ENCODE peak calls at places on chromosomes 3 and 15, in nine cellular contexts. One of them, this sample, is unnamed.

GRCh38 chr3:158570999-158571702 is at the start of gene MLF1:
- DNase-seq in hepatocyte: peak
- DNase-seq in GM23338: peak
- DNase-seq in GM23248: peak
- DNase-seq in HCT116: peak
- DNase-seq in neural progenitor cell: peak
- DNase-seq in PC-3: peak
- DNase-seq in MM.1S: peak
- DNase-seq in SK-N-SH: peak
- DNase-seq in this sample: no peak

GRCh38 chr3:66365023-66365581 is 135.7 kb downstream of the LRIG1 start:
- DNase-seq in hepatocyte: no peak
- DNase-seq in GM23338: no peak
- DNase-seq in GM23248: no peak
- DNase-seq in HCT116: no peak
- DNase-seq in neural progenitor cell: no peak
- DNase-seq in PC-3: no peak
- DNase-seq in MM.1S: no peak
- DNase-seq in SK-N-SH: no peak
- DNase-seq in this sample: no peak

GRCh38 chr3:1275495-1275894 is 182.7 kb downstream of the CNTN6 start:
- DNase-seq in hepatocyte: peak
- DNase-seq in GM23338: peak
- DNase-seq in GM23248: peak
- DNase-seq in HCT116: no peak
- DNase-seq in neural progenitor cell: peak
- DNase-seq in PC-3: no peak
- DNase-seq in MM.1S: peak
- DNase-seq in SK-N-SH: no peak
- DNase-seq in this sample: peak

GRCh38 chr3:126956361-126956760 is 26.6 kb upstream of the PLXNA1 start:
- DNase-seq in hepatocyte: no peak
- DNase-seq in GM23338: no peak
- DNase-seq in GM23248: no peak
- DNase-seq in HCT116: no peak
- DNase-seq in neural progenitor cell: no peak
- DNase-seq in PC-3: no peak
- DNase-seq in MM.1S: no peak
- DNase-seq in SK-N-SH: no peak
- DNase-seq in this sample: peak

GRCh38 chr3:58667229-58667628 is 655 bp upstream of the FAM3D start:
- DNase-seq in hepatocyte: no peak
- DNase-seq in GM23338: no peak
- DNase-seq in GM23248: no peak
- DNase-seq in HCT116: no peak
- DNase-seq in neural progenitor cell: no peak
- DNase-seq in PC-3: no peak
- DNase-seq in MM.1S: no peak
- DNase-seq in SK-N-SH: no peak
- DNase-seq in this sample: no peak

GRCh38 chr15:95459288-95459687 is 871.2 kb upstream of the NR2F2 start:
- DNase-seq in hepatocyte: no peak
- DNase-seq in GM23338: no peak
- DNase-seq in GM23248: peak
- DNase-seq in HCT116: no peak
- DNase-seq in neural progenitor cell: no peak
- DNase-seq in PC-3: peak
- DNase-seq in MM.1S: no peak
- DNase-seq in SK-N-SH: no peak
- DNase-seq in this sample: no peak

GRCh38 chr3:12947504-12948369 is 106.4 kb upstream of the RPL32 start:
- DNase-seq in hepatocyte: peak
- DNase-seq in GM23338: peak
- DNase-seq in GM23248: peak
- DNase-seq in HCT116: no peak
- DNase-seq in neural progenitor cell: no peak
- DNase-seq in PC-3: peak
- DNase-seq in MM.1S: no peak
- DNase-seq in SK-N-SH: no peak
- DNase-seq in this sample: no peak

GRCh38 chr3:135736740-135737139 is 228.8 kb upstream of the PPP2R3A start:
- DNase-seq in hepatocyte: no peak
- DNase-seq in GM23338: peak
- DNase-seq in GM23248: peak
- DNase-seq in HCT116: peak
- DNase-seq in neural progenitor cell: peak
- DNase-seq in PC-3: peak
- DNase-seq in MM.1S: peak
- DNase-seq in SK-N-SH: no peak
- DNase-seq in this sample: peak

GRCh38 chr15:33013827-33014445 is 180.6 kb downstream of the FMN1 start:
- DNase-seq in hepatocyte: no peak
- DNase-seq in GM23338: no peak
- DNase-seq in GM23248: peak
- DNase-seq in HCT116: peak
- DNase-seq in neural progenitor cell: no peak
- DNase-seq in PC-3: peak
- DNase-seq in MM.1S: no peak
- DNase-seq in SK-N-SH: no peak
- DNase-seq in this sample: no peak

GRCh38 chr3:152835311-152836102 is 576 bp downstream of the P2RY1 start:
- DNase-seq in hepatocyte: peak
- DNase-seq in GM23338: peak
- DNase-seq in GM23248: peak
- DNase-seq in HCT116: no peak
- DNase-seq in neural progenitor cell: peak
- DNase-seq in PC-3: peak
- DNase-seq in MM.1S: peak
- DNase-seq in SK-N-SH: peak
- DNase-seq in this sample: no peak

GRCh38 chr15:27238209-27238608 is 267.2 kb downstream of the GABRG3 start:
- DNase-seq in hepatocyte: no peak
- DNase-seq in GM23338: peak
- DNase-seq in GM23248: no peak
- DNase-seq in HCT116: no peak
- DNase-seq in neural progenitor cell: peak
- DNase-seq in PC-3: no peak
- DNase-seq in MM.1S: no peak
- DNase-seq in SK-N-SH: no peak
- DNase-seq in this sample: no peak

GRCh38 chr3:129606522-129607390 is at the start of gene PLXND1:
- DNase-seq in hepatocyte: peak
- DNase-seq in GM23338: peak
- DNase-seq in GM23248: peak
- DNase-seq in HCT116: no peak
- DNase-seq in neural progenitor cell: peak
- DNase-seq in PC-3: peak
- DNase-seq in MM.1S: peak
- DNase-seq in SK-N-SH: peak
- DNase-seq in this sample: no peak

GRCh38 chr3:42226470-42227425 is 39.2 kb downstream of the CCK start:
- DNase-seq in hepatocyte: no peak
- DNase-seq in GM23338: peak
- DNase-seq in GM23248: peak
- DNase-seq in HCT116: no peak
- DNase-seq in neural progenitor cell: no peak
- DNase-seq in PC-3: no peak
- DNase-seq in MM.1S: no peak
- DNase-seq in SK-N-SH: no peak
- DNase-seq in this sample: peak

GRCh38 chr15:86854186-86854585 is 774.5 kb downstream of the AGBL1 start:
- DNase-seq in hepatocyte: no peak
- DNase-seq in GM23338: no peak
- DNase-seq in GM23248: no peak
- DNase-seq in HCT116: no peak
- DNase-seq in neural progenitor cell: no peak
- DNase-seq in PC-3: no peak
- DNase-seq in MM.1S: no peak
- DNase-seq in SK-N-SH: no peak
- DNase-seq in this sample: no peak

GRCh38 chr3:47035645-47036044 is 56.2 kb downstream of the NBEAL2 start:
- DNase-seq in hepatocyte: no peak
- DNase-seq in GM23338: no peak
- DNase-seq in GM23248: no peak
- DNase-seq in HCT116: no peak
- DNase-seq in neural progenitor cell: no peak
- DNase-seq in PC-3: no peak
- DNase-seq in MM.1S: no peak
- DNase-seq in SK-N-SH: no peak
- DNase-seq in this sample: no peak

GRCh38 chr15:74203914-74204431 is 1.4 kb upstream of the STRA6 start:
- DNase-seq in hepatocyte: peak
- DNase-seq in GM23338: peak
- DNase-seq in GM23248: peak
- DNase-seq in HCT116: no peak
- DNase-seq in neural progenitor cell: peak
- DNase-seq in PC-3: no peak
- DNase-seq in MM.1S: no peak
- DNase-seq in SK-N-SH: peak
- DNase-seq in this sample: no peak

GRCh38 chr3:196192036-196193001 is 18.9 kb downstream of the ZDHHC19 start:
- DNase-seq in hepatocyte: no peak
- DNase-seq in GM23338: peak
- DNase-seq in GM23248: no peak
- DNase-seq in HCT116: no peak
- DNase-seq in neural progenitor cell: no peak
- DNase-seq in PC-3: no peak
- DNase-seq in MM.1S: no peak
- DNase-seq in SK-N-SH: peak
- DNase-seq in this sample: peak

GRCh38 chr15:96381463-96381862 is 51.0 kb downstream of the NR2F2 start:
- DNase-seq in hepatocyte: no peak
- DNase-seq in GM23338: no peak
- DNase-seq in GM23248: no peak
- DNase-seq in HCT116: no peak
- DNase-seq in neural progenitor cell: no peak
- DNase-seq in PC-3: no peak
- DNase-seq in MM.1S: no peak
- DNase-seq in SK-N-SH: no peak
- DNase-seq in this sample: no peak

GRCh38 chr3:69712933-69713332 is 26.3 kb upstream of the MITF start:
- DNase-seq in hepatocyte: no peak
- DNase-seq in GM23338: no peak
- DNase-seq in GM23248: no peak
- DNase-seq in HCT116: no peak
- DNase-seq in neural progenitor cell: no peak
- DNase-seq in PC-3: no peak
- DNase-seq in MM.1S: no peak
- DNase-seq in SK-N-SH: no peak
- DNase-seq in this sample: no peak

GRCh38 chr3:120689395-120689794 is 7.4 kb upstream of the HGD start:
- DNase-seq in hepatocyte: no peak
- DNase-seq in GM23338: no peak
- DNase-seq in GM23248: no peak
- DNase-seq in HCT116: no peak
- DNase-seq in neural progenitor cell: no peak
- DNase-seq in PC-3: no peak
- DNase-seq in MM.1S: no peak
- DNase-seq in SK-N-SH: no peak
- DNase-seq in this sample: no peak

GRCh38 chr3:120684896-120685295 is 2.9 kb upstream of the HGD start:
- DNase-seq in hepatocyte: no peak
- DNase-seq in GM23338: no peak
- DNase-seq in GM23248: no peak
- DNase-seq in HCT116: no peak
- DNase-seq in neural progenitor cell: no peak
- DNase-seq in PC-3: no peak
- DNase-seq in MM.1S: no peak
- DNase-seq in SK-N-SH: no peak
- DNase-seq in this sample: no peak

GRCh38 chr3:120683671-120684301 is 1.7 kb upstream of the HGD start:
- DNase-seq in hepatocyte: no peak
- DNase-seq in GM23338: no peak
- DNase-seq in GM23248: no peak
- DNase-seq in HCT116: no peak
- DNase-seq in neural progenitor cell: no peak
- DNase-seq in PC-3: peak
- DNase-seq in MM.1S: no peak
- DNase-seq in SK-N-SH: no peak
- DNase-seq in this sample: no peak

GRCh38 chr3:120685411-120685810 is 3.4 kb upstream of the HGD start:
- DNase-seq in hepatocyte: no peak
- DNase-seq in GM23338: no peak
- DNase-seq in GM23248: no peak
- DNase-seq in HCT116: no peak
- DNase-seq in neural progenitor cell: no peak
- DNase-seq in PC-3: no peak
- DNase-seq in MM.1S: no peak
- DNase-seq in SK-N-SH: no peak
- DNase-seq in this sample: no peak

GRCh38 chr3:120688121-120688520 is 6.1 kb upstream of the HGD start:
- DNase-seq in hepatocyte: no peak
- DNase-seq in GM23338: no peak
- DNase-seq in GM23248: peak
- DNase-seq in HCT116: no peak
- DNase-seq in neural progenitor cell: no peak
- DNase-seq in PC-3: no peak
- DNase-seq in MM.1S: peak
- DNase-seq in SK-N-SH: no peak
- DNase-seq in this sample: peak
- TF ChIP-seq EZH2phosphoT487 in hepatocyte: no peak
- TF ChIP-seq EZH2phosphoT487 in GM23338: no peak
- TF ChIP-seq EZH2phosphoT487 in GM23248: no peak
- TF ChIP-seq EZH2phosphoT487 in HCT116: no peak
- TF ChIP-seq EZH2phosphoT487 in neural progenitor cell: no peak
- TF ChIP-seq EZH2phosphoT487 in PC-3: no peak
- TF ChIP-seq EZH2phosphoT487 in MM.1S: no peak
- TF ChIP-seq EZH2phosphoT487 in SK-N-SH: no peak
- TF ChIP-seq EZH2phosphoT487 in this sample: no peak

GRCh38 chr3:189229421-189229820 is 57.6 kb downstream of the TPRG1 start:
- DNase-seq in hepatocyte: peak
- DNase-seq in GM23338: no peak
- DNase-seq in GM23248: no peak
- DNase-seq in HCT116: no peak
- DNase-seq in neural progenitor cell: no peak
- DNase-seq in PC-3: no peak
- DNase-seq in MM.1S: no peak
- DNase-seq in SK-N-SH: no peak
- DNase-seq in this sample: peak
- H2AFZ ChIP-seq in hepatocyte: peak
- H2AFZ ChIP-seq in GM23338: peak
- H2AFZ ChIP-seq in GM23248: no peak
- H2AFZ ChIP-seq in HCT116: no peak
- H2AFZ ChIP-seq in neural progenitor cell: peak
- H2AFZ ChIP-seq in PC-3: no peak
- H2AFZ ChIP-seq in MM.1S: no peak
- H2AFZ ChIP-seq in SK-N-SH: no peak
- H2AFZ ChIP-seq in this sample: no peak

GRCh38 chr3:147397911-147398809 is 8.2 kb downstream of the ZIC4 start:
- DNase-seq in hepatocyte: no peak
- DNase-seq in GM23338: peak
- DNase-seq in GM23248: no peak
- DNase-seq in HCT116: no peak
- DNase-seq in neural progenitor cell: peak
- DNase-seq in PC-3: no peak
- DNase-seq in MM.1S: no peak
- DNase-seq in SK-N-SH: no peak
- DNase-seq in this sample: no peak
- H3K27ac ChIP-seq in hepatocyte: no peak
- H3K27ac ChIP-seq in GM23338: no peak
- H3K27ac ChIP-seq in GM23248: no peak
- H3K27ac ChIP-seq in HCT116: no peak
- H3K27ac ChIP-seq in neural progenitor cell: no peak
- H3K27ac ChIP-seq in PC-3: no peak
- H3K27ac ChIP-seq in MM.1S: no peak
- H3K27ac ChIP-seq in SK-N-SH: no peak
- H3K27ac ChIP-seq in this sample: no peak

GRCh38 chr15:80457896-80458295 is 53.7 kb downstream of the ARNT2 start:
- DNase-seq in hepatocyte: no peak
- DNase-seq in GM23338: peak
- DNase-seq in GM23248: no peak
- DNase-seq in HCT116: no peak
- DNase-seq in neural progenitor cell: no peak
- DNase-seq in PC-3: no peak
- DNase-seq in MM.1S: no peak
- DNase-seq in SK-N-SH: no peak
- DNase-seq in this sample: no peak
- TF ChIP-seq EZH2phosphoT487 in hepatocyte: no peak
- TF ChIP-seq EZH2phosphoT487 in GM23338: no peak
- TF ChIP-seq EZH2phosphoT487 in GM23248: no peak
- TF ChIP-seq EZH2phosphoT487 in HCT116: no peak
- TF ChIP-seq EZH2phosphoT487 in neural progenitor cell: no peak
- TF ChIP-seq EZH2phosphoT487 in PC-3: no peak
- TF ChIP-seq EZH2phosphoT487 in MM.1S: no peak
- TF ChIP-seq EZH2phosphoT487 in SK-N-SH: no peak
- TF ChIP-seq EZH2phosphoT487 in this sample: no peak

This sample was measured in OCI-LY7.